ENCODE peak calls at places on chromosomes 13 and 19, in four cellular contexts. J, N, C and K are unnamed samples.

GRCh38 chr19:56245062-56245740 is 27.3 kb upstream of the EDDM13 start:
- DNase-seq in J (no peak), N (no peak), C (peak), K (peak)

GRCh38 chr19:42233106-42233505 is 9.3 kb downstream of the GSK3A start:
- DNase-seq in J (no peak), N (no peak), C (no peak), K (no peak)

GRCh38 chr19:49816616-49817015 is 1.5 kb upstream of the MED25 start:
- DNase-seq in J (no peak), N (no peak), C (no peak), K (no peak)

GRCh38 chr13:51666316-51666715 is 82.1 kb downstream of the WDFY2 start:
- DNase-seq in J (no peak), N (no peak), C (no peak), K (no peak)

GRCh38 chr19:50717891-50718254 is 1.7 kb downstream of the SHANK1 start:
- DNase-seq in J (no peak), N (no peak), C (no peak), K (no peak)

GRCh38 chr19:16659464-16659831 is 496 bp downstream of the SMIM7 start:
- DNase-seq in J (no peak), N (no peak), C (no peak), K (no peak)

GRCh38 chr13:60612593-60612992 is 215.6 kb downstream of the TDRD3 start:
- DNase-seq in J (no peak), N (no peak), C (no peak), K (no peak)

GRCh38 chr13:47337781-47338507 is 441.1 kb upstream of the HTR2A start:
- DNase-seq in J (no peak), N (no peak), C (peak), K (peak)

GRCh38 chr13:114130708-114131580 is 1.5 kb downstream of the RASA3 start:
- DNase-seq in J (peak), N (peak), C (peak), K (peak)

GRCh38 chr19:8494158-8494557 is 8.3 kb downstream of the PRAM1 start:
- DNase-seq in J (no peak), N (no peak), C (no peak), K (no peak)

GRCh38 chr19:48992571-48993174 is 436 bp downstream of the GYS1 start:
- DNase-seq in J (no peak), N (no peak), C (no peak), K (no peak)

GRCh38 chr13:112773601-112774447 is 84.0 kb downstream of the ATP11A start:
- DNase-seq in J (peak), N (no peak), C (no peak), K (no peak)

GRCh38 chr13:102587916-102588315 is 8.9 kb upstream of the TPP2 start:
- DNase-seq in J (no peak), N (no peak), C (no peak), K (no peak)

GRCh38 chr19:47901370-47901769 is 15.3 kb upstream of the SULT2A1 start:
- DNase-seq in J (no peak), N (no peak), C (no peak), K (no peak)

GRCh38 chr19:6970478-6970877 is 50.8 kb downstream of the MBD3L2B start:
- DNase-seq in J (no peak), N (no peak), C (peak), K (no peak)